ENCODE peak calls at places on chromosomes 1 and 21, in six cellular contexts. X is CD8-positive, alpha-beta T cell; M is SJSA1; W is fibroblast of lung; Z is mammary epithelial cell; V is AG10803. H is an unnamed sample.

GRCh38 chr1:222711319-222712252 is 705 bp downstream of the AIDA start:
- DNase-seq in X (peak; percentile 54), M (peak; percentile 69), W (peak; percentile 66), Z (peak; percentile 74), V (peak; percentile 63), H (peak; percentile 83)

GRCh38 chr1:100036718-100037664 is 67.2 kb downstream of the SLC35A3 start:
- DNase-seq in X (no peak), M (peak; percentile 5), W (peak; percentile 47), Z (peak; percentile 63), V (peak; percentile 24), H (peak; percentile 79)

GRCh38 chr21:42964561-42965560 is 9.5 kb upstream of the PKNOX1 start:
- DNase-seq in X (no peak), M (no peak), W (no peak), Z (no peak), V (no peak), H (no peak)

GRCh38 chr1:204623365-204623893 is 62.1 kb downstream of the LRRN2 start:
- DNase-seq in X (no peak), M (no peak), W (peak; percentile 69), Z (peak; percentile 41), V (no peak), H (peak; percentile 54)

GRCh38 chr21:41753001-41753725 is 13.7 kb downstream of the RIPK4 start:
- DNase-seq in X (no peak), M (no peak), W (no peak), Z (no peak), V (no peak), H (no peak)

GRCh38 chr1:209673631-209674417 is 1.4 kb upstream of the G0S2 start:
- DNase-seq in X (no peak), M (no peak), W (peak; percentile 77), Z (no peak), V (peak; percentile 35), H (no peak)

GRCh38 chr1:46996659-46997281 is 26.7 kb upstream of the CYP4X1 start:
- DNase-seq in X (no peak), M (no peak), W (no peak), Z (peak; percentile 32), V (no peak), H (peak; percentile 61)

GRCh38 chr1:189429610-189430009 is 1048.1 kb downstream of the BRINP3 start:
- DNase-seq in X (no peak), M (no peak), W (peak; percentile 72), Z (peak; percentile 37), V (no peak), H (peak; percentile 26)

GRCh38 chr1:244254467-244254866 is 197.2 kb downstream of the ADSS2 start:
- DNase-seq in X (no peak), M (no peak), W (no peak), Z (no peak), V (no peak), H (no peak)

GRCh38 chr1:9129391-9130041 is 614 bp upstream of the GPR157 start:
- DNase-seq in X (peak; percentile 78), M (peak; percentile 45), W (no peak), Z (peak; percentile 59), V (peak; percentile 47), H (no peak)

GRCh38 chr1:183195146-183195571 is 9.1 kb downstream of the LAMC2 start:
- DNase-seq in X (no peak), M (no peak), W (no peak), Z (peak; percentile 80), V (peak; percentile 15), H (peak; percentile 81)

GRCh38 chr1:64923294-64923718 is 43.0 kb downstream of the JAK1 start:
- DNase-seq in X (no peak), M (no peak), W (no peak), Z (no peak), V (peak; percentile 23), H (no peak)

GRCh38 chr1:89841507-89841906 is 20.7 kb downstream of the LRRC8D start:
- DNase-seq in X (no peak), M (no peak), W (no peak), Z (no peak), V (no peak), H (no peak)

GRCh38 chr1:43005460-43006351 is 47.0 kb upstream of the SLC2A1 start:
- DNase-seq in X (no peak), M (no peak), W (no peak), Z (no peak), V (no peak), H (no peak)

GRCh38 chr1:111851552-111851951 is 95.9 kb downstream of the DDX20 start:
- DNase-seq in X (no peak), M (no peak), W (no peak), Z (peak; percentile 2), V (no peak), H (peak; percentile 56)

GRCh38 chr1:156600733-156601121 is 552 bp downstream of the GPATCH4 start:
- DNase-seq in X (no peak), M (no peak), W (peak; percentile 19), Z (no peak), V (no peak), H (peak; percentile 18)

GRCh38 chr21:15472641-15473040 is 257.1 kb upstream of the USP25 start:
- DNase-seq in X (no peak), M (no peak), W (no peak), Z (peak; percentile 53), V (no peak), H (peak; percentile 57)

GRCh38 chr1:229029644-229030235 is 241.2 kb upstream of the RAB4A start:
- DNase-seq in X (no peak), M (peak; percentile 21), W (no peak), Z (no peak), V (peak; percentile 13), H (no peak)

GRCh38 chr1:24318988-24319863 is at the start of gene GRHL3:
- DNase-seq in X (no peak), M (no peak), W (no peak), Z (peak; percentile 98), V (no peak), H (peak; percentile 96)

GRCh38 chr1:44425327-44426082 is 20.4 kb downstream of the RNF220 start:
- DNase-seq in X (no peak), M (no peak), W (no peak), Z (no peak), V (no peak), H (no peak)

GRCh38 chr1:27671964-27672749 is at the start of gene IFI6:
- DNase-seq in X (peak; percentile 56), M (peak; percentile 94), W (peak; percentile 96), Z (peak; percentile 94), V (peak; percentile 95), H (peak; percentile 92)

GRCh38 chr1:27669876-27670275 is 2.1 kb downstream of the IFI6 start:
- DNase-seq in X (no peak), M (no peak), W (no peak), Z (no peak), V (no peak), H (no peak)

GRCh38 chr1:27668808-27669723 is 2.9 kb downstream of the IFI6 start:
- DNase-seq in X (peak; percentile 79), M (peak; percentile 64), W (peak; percentile 61), Z (peak; percentile 46), V (peak; percentile 52), H (peak; percentile 50)

GRCh38 chr1:27676410-27676809 is 4.4 kb upstream of the IFI6 start:
- DNase-seq in X (no peak), M (no peak), W (no peak), Z (no peak), V (no peak), H (no peak)

GRCh38 chr1:27672750-27673112 is 739 bp upstream of the IFI6 start:
- DNase-seq in X (no peak), M (no peak), W (peak; percentile 43), Z (no peak), V (peak; percentile 54), H (no peak)
- H3K4me3 ChIP-seq in X (peak overlapping the region; percentile 71), M (peak overlapping the region; percentile 33), W (peak overlapping the region; percentile 44), Z (no peak overlapping the region), V (peak overlapping the region; percentile 78), H (no peak overlapping the region)

DNA sequence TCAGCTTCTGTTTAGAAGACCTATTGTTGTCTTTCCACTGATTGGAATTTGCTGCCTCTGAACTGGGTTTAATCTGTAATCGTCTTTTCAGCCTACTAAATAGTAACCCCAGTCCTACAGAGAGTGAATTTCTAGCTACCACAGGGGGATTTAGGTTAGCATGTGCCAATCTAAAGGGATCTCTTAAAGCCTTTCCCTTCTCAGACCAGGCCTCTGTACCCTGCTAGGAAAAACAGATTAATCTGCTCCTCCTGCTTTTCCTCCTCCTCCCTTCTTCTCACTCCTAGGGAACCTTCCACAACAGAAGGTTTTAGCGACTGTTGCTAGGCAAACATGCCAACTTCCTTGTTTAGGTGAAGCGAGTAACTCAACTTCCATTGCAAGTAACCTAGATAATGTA is 1.3 kb upstream of the RC3H1 start:
- DNase-seq in X (no peak), M (peak; percentile 44), W (no peak), Z (peak; percentile 54), V (peak; percentile 28), H (peak; percentile 74)
- H3K4me3 ChIP-seq in X (no peak overlapping the region), M (no peak overlapping the region), W (no peak overlapping the region), Z (no peak overlapping the region), V (no peak overlapping the region), H (no peak overlapping the region)

DNA sequence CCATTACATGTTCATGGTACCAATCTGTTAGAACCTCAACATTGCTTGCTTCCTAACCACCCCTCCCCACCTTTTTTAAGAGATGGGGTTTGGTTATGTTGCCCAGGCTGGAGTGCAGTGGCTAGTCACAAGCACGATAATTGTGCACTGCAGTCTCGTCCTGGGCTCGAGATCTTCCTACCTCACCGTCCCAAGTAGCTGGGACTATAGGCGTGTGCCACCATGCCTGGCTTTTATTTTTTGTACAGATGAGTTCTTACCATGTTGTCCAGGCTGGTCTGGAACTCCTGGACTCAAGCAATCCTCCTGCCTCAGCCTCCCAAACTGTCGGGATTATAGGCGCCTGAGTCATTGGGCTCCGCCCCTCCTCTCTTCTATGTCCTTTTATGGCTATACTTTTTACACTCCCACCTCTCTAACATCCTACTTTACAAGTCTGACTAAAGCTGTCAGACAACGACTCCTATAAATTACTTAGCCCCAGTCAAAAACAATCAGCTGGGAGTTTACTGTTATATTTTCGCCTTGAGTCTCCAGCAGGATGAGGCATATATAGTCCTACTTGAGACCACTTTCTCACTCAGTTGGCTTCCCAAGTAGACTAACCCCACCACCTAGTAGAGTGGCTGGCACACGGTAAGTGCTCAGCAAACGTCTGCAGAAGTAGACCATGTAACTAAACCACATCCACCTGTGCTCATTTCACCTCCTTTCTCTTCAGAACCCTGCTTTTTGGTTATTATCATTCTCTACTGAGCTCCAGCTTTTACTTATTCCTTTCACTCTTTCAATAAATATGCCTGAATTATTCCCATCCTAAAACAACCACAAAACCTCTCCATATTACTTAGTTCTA is 13.8 kb downstream of the ENSA start:
- DNase-seq in X (no peak), M (no peak), W (no peak), Z (no peak), V (no peak), H (no peak)
- H3K4me3 ChIP-seq in X (no peak overlapping the region), M (no peak overlapping the region), W (no peak overlapping the region), Z (no peak overlapping the region), V (no peak overlapping the region), H (no peak overlapping the region)

GRCh38 chr1:160862151-160863061 is at the start of gene CD244:
- DNase-seq in X (peak; percentile 25), M (no peak), W (no peak), Z (peak; percentile 25), V (no peak), H (peak; percentile 37)
- H3K4me3 ChIP-seq in X (peak within 1 kb of the TSS; percentile 14), M (no peak within 1 kb of the TSS), W (no peak within 1 kb of the TSS), Z (no peak within 1 kb of the TSS), V (no peak within 1 kb of the TSS), H (no peak within 1 kb of the TSS)

GRCh38 chr1:41791667-41792484 is 126.8 kb downstream of the HIVEP3 start:
- DNase-seq in X (no peak), M (no peak), W (no peak), Z (no peak), V (no peak), H (no peak)
- H3K4me3 ChIP-seq in X (no peak overlapping the region), M (no peak overlapping the region), W (no peak overlapping the region), Z (no peak overlapping the region), V (no peak overlapping the region), H (no peak overlapping the region)